ENCODE peak calls at places on chromosomes 11 and 22, in six cellular contexts. One of them, this sample, is unnamed.

GRCh38 chr11:131624526-131624925 is 254.1 kb downstream of the NTM start:
- DNase-seq in activated gamma-delta T cell treated with Interleukin-2 at 50 U/mL for 16 hours: no peak
- DNase-seq in mesendoderm: no peak
- DNase-seq in A549: no peak
- DNase-seq in anterior cingulate cortex: no peak
- DNase-seq in glomerular endothelial cell: no peak
- DNase-seq in this sample: no peak

GRCh38 chr11:42631223-42631843 is 680.5 kb upstream of the API5 start:
- DNase-seq in activated gamma-delta T cell treated with Interleukin-2 at 50 U/mL for 16 hours: no peak
- DNase-seq in mesendoderm: peak; percentile 56
- DNase-seq in A549: peak; percentile 21
- DNase-seq in anterior cingulate cortex: no peak
- DNase-seq in glomerular endothelial cell: no peak
- DNase-seq in this sample: no peak

GRCh38 chr11:62137881-62138629 is 14.2 kb downstream of the INCENP start:
- DNase-seq in activated gamma-delta T cell treated with Interleukin-2 at 50 U/mL for 16 hours: no peak
- DNase-seq in mesendoderm: no peak
- DNase-seq in A549: no peak
- DNase-seq in anterior cingulate cortex: no peak
- DNase-seq in glomerular endothelial cell: no peak
- DNase-seq in this sample: no peak

GRCh38 chr22:32042924-32043323 is at the start of gene SLC5A1:
- DNase-seq in activated gamma-delta T cell treated with Interleukin-2 at 50 U/mL for 16 hours: no peak
- DNase-seq in mesendoderm: no peak
- DNase-seq in A549: no peak
- DNase-seq in anterior cingulate cortex: no peak
- DNase-seq in glomerular endothelial cell: no peak
- DNase-seq in this sample: no peak

GRCh38 chr11:11463397-11463796 is 110.3 kb upstream of the CSNK2A3 start:
- DNase-seq in activated gamma-delta T cell treated with Interleukin-2 at 50 U/mL for 16 hours: no peak
- DNase-seq in mesendoderm: no peak
- DNase-seq in A549: no peak
- DNase-seq in anterior cingulate cortex: no peak
- DNase-seq in glomerular endothelial cell: no peak
- DNase-seq in this sample: no peak

GRCh38 chr22:47032091-47032943 is 269.9 kb downstream of the TBC1D22A start:
- DNase-seq in activated gamma-delta T cell treated with Interleukin-2 at 50 U/mL for 16 hours: no peak
- DNase-seq in mesendoderm: no peak
- DNase-seq in A549: no peak
- DNase-seq in anterior cingulate cortex: no peak
- DNase-seq in glomerular endothelial cell: no peak
- DNase-seq in this sample: no peak

GRCh38 chr11:19576054-19576453 is 136.6 kb upstream of the NAV2 start:
- DNase-seq in activated gamma-delta T cell treated with Interleukin-2 at 50 U/mL for 16 hours: no peak
- DNase-seq in mesendoderm: no peak
- DNase-seq in A549: no peak
- DNase-seq in anterior cingulate cortex: no peak
- DNase-seq in glomerular endothelial cell: no peak
- DNase-seq in this sample: peak; percentile 31

GRCh38 chr11:102157219-102157618 is 47.0 kb downstream of the YAP1 start:
- DNase-seq in activated gamma-delta T cell treated with Interleukin-2 at 50 U/mL for 16 hours: no peak
- DNase-seq in mesendoderm: no peak
- DNase-seq in A549: no peak
- DNase-seq in anterior cingulate cortex: no peak
- DNase-seq in glomerular endothelial cell: no peak
- DNase-seq in this sample: no peak

GRCh38 chr22:42303304-42304020 is 33.0 kb upstream of the TCF20 start:
- DNase-seq in activated gamma-delta T cell treated with Interleukin-2 at 50 U/mL for 16 hours: no peak
- DNase-seq in mesendoderm: peak; percentile 51
- DNase-seq in A549: no peak
- DNase-seq in anterior cingulate cortex: no peak
- DNase-seq in glomerular endothelial cell: no peak
- DNase-seq in this sample: no peak

GRCh38 chr11:91081440-91082088 is 858.7 kb upstream of the CHORDC1 start:
- DNase-seq in activated gamma-delta T cell treated with Interleukin-2 at 50 U/mL for 16 hours: no peak
- DNase-seq in mesendoderm: peak; percentile 78
- DNase-seq in A549: peak; percentile 26
- DNase-seq in anterior cingulate cortex: no peak
- DNase-seq in glomerular endothelial cell: no peak
- DNase-seq in this sample: no peak

GRCh38 chr22:29691636-29692326 is 28.0 kb upstream of the CABP7 start:
- DNase-seq in activated gamma-delta T cell treated with Interleukin-2 at 50 U/mL for 16 hours: no peak
- DNase-seq in mesendoderm: peak; percentile 74
- DNase-seq in A549: no peak
- DNase-seq in anterior cingulate cortex: no peak
- DNase-seq in glomerular endothelial cell: no peak
- DNase-seq in this sample: no peak

GRCh38 chr11:132632641-132633124 is 899.6 kb downstream of the OPCML start:
- DNase-seq in activated gamma-delta T cell treated with Interleukin-2 at 50 U/mL for 16 hours: no peak
- DNase-seq in mesendoderm: peak; percentile 49
- DNase-seq in A549: peak; percentile 7
- DNase-seq in anterior cingulate cortex: no peak
- DNase-seq in glomerular endothelial cell: peak; percentile 48
- DNase-seq in this sample: no peak

GRCh38 chr11:13940611-13941256 is 21.8 kb upstream of the SPON1 start:
- DNase-seq in activated gamma-delta T cell treated with Interleukin-2 at 50 U/mL for 16 hours: peak; percentile 20
- DNase-seq in mesendoderm: no peak
- DNase-seq in A549: no peak
- DNase-seq in anterior cingulate cortex: no peak
- DNase-seq in glomerular endothelial cell: no peak
- DNase-seq in this sample: no peak

GRCh38 chr11:98772799-98773198 is 247.9 kb upstream of the CNTN5 start:
- DNase-seq in activated gamma-delta T cell treated with Interleukin-2 at 50 U/mL for 16 hours: no peak
- DNase-seq in mesendoderm: no peak
- DNase-seq in A549: no peak
- DNase-seq in anterior cingulate cortex: no peak
- DNase-seq in glomerular endothelial cell: no peak
- DNase-seq in this sample: no peak

GRCh38 chr22:30892286-30892685 is 76.3 kb downstream of the MORC2 start:
- DNase-seq in activated gamma-delta T cell treated with Interleukin-2 at 50 U/mL for 16 hours: no peak
- DNase-seq in mesendoderm: no peak
- DNase-seq in A549: no peak
- DNase-seq in anterior cingulate cortex: no peak
- DNase-seq in glomerular endothelial cell: no peak
- DNase-seq in this sample: no peak

GRCh38 chr22:32904044-32904443 is 102.5 kb downstream of the TIMP3 start:
- DNase-seq in activated gamma-delta T cell treated with Interleukin-2 at 50 U/mL for 16 hours: no peak
- DNase-seq in mesendoderm: peak; percentile 76
- DNase-seq in A549: peak; percentile 29
- DNase-seq in anterior cingulate cortex: no peak
- DNase-seq in glomerular endothelial cell: no peak
- DNase-seq in this sample: no peak

GRCh38 chr11:44451706-44452105 is 113.8 kb upstream of the CD82 start:
- DNase-seq in activated gamma-delta T cell treated with Interleukin-2 at 50 U/mL for 16 hours: no peak
- DNase-seq in mesendoderm: no peak
- DNase-seq in A549: no peak
- DNase-seq in anterior cingulate cortex: no peak
- DNase-seq in glomerular endothelial cell: no peak
- DNase-seq in this sample: no peak